ENCODE peak calls at places on chromosome 19, in ten cellular contexts. G, S, U, Z, R, B, Q, N, H and T are unnamed samples.

GRCh38 chr19:17323973-17324327 is 10.7 kb downstream of the ANO8 start:
- DNase-seq in G (no peak), S (no peak), U (no peak), Z (no peak), R (no peak), B (no peak), Q (no peak), N (no peak), H (no peak), T (no peak)

GRCh38 chr19:35887197-35887596 is 13.1 kb downstream of the NFKBID start:
- DNase-seq in G (no peak), S (no peak), U (no peak), Z (no peak), R (no peak), B (no peak), Q (no peak), N (no peak), H (no peak), T (no peak)

GRCh38 chr19:31350693-31351211 is 1.5 kb upstream of the TSHZ3 start:
- DNase-seq in G (peak; percentile 43), S (peak; percentile 41), U (peak; percentile 87), Z (peak; percentile 40), R (no peak), B (no peak), Q (peak; percentile 79), N (no peak), H (no peak), T (peak; percentile 42)

GRCh38 chr19:7983286-7983950 is 22.0 kb downstream of the ELAVL1 start:
- DNase-seq in G (no peak), S (no peak), U (no peak), Z (no peak), R (no peak), B (no peak), Q (no peak), N (no peak), H (no peak), T (no peak)

GRCh38 chr19:53908106-53908932 is 759 bp upstream of the CACNG7 start:
- DNase-seq in G (peak; percentile 33), S (no peak), U (peak; percentile 89), Z (peak; percentile 23), R (no peak), B (no peak), Q (peak; percentile 94), N (no peak), H (no peak), T (no peak)

GRCh38 chr19:3699071-3699740 is 1.1 kb downstream of the PIP5K1C start:
- DNase-seq in G (no peak), S (peak; percentile 50), U (peak; percentile 80), Z (peak; percentile 47), R (no peak), B (peak; percentile 89), Q (no peak), N (no peak), H (no peak), T (no peak)

GRCh38 chr19:41425174-41426115 is 1.7 kb downstream of the B3GNT8 start:
- DNase-seq in G (no peak), S (peak; percentile 25), U (no peak), Z (no peak), R (no peak), B (no peak), Q (no peak), N (no peak), H (no peak), T (no peak)

GRCh38 chr19:12880551-12881171 is 588 bp downstream of the DNASE2 start:
- DNase-seq in G (peak; percentile 40), S (no peak), U (no peak), Z (peak; percentile 41), R (no peak), B (peak; percentile 77), Q (no peak), N (no peak), H (no peak), T (no peak)

GRCh38 chr19:45477216-45477615 is 9.4 kb downstream of the FOSB start:
- DNase-seq in G (no peak), S (no peak), U (no peak), Z (no peak), R (no peak), B (no peak), Q (no peak), N (no peak), H (no peak), T (no peak)

GRCh38 chr19:45476349-45476717 is 8.5 kb downstream of the FOSB start:
- DNase-seq in G (no peak), S (no peak), U (no peak), Z (no peak), R (no peak), B (no peak), Q (no peak), N (no peak), H (no peak), T (no peak)

GRCh38 chr19:45477713-45478453 is 10.1 kb downstream of the FOSB start:
- DNase-seq in G (no peak), S (no peak), U (no peak), Z (no peak), R (no peak), B (no peak), Q (no peak), N (no peak), H (no peak), T (no peak)

GRCh38 chr19:45475537-45476348 is 7.9 kb downstream of the FOSB start:
- DNase-seq in G (no peak), S (no peak), U (no peak), Z (no peak), R (no peak), B (no peak), Q (no peak), N (no peak), H (no peak), T (no peak)

GRCh38 chr19:45478454-45479238 is 10.8 kb downstream of the FOSB start:
- DNase-seq in G (peak; percentile 86), S (peak; percentile 89), U (peak; percentile 73), Z (peak; percentile 86), R (peak; percentile 86), B (peak; percentile 91), Q (peak; percentile 94), N (peak; percentile 96), H (peak; percentile 83), T (peak; percentile 87)
- TF ChIP-seq POLR2AphosphoS5 in G (peak; percentile 46), S (peak; percentile 65), U (peak; percentile 12), Z (peak; percentile 51), R (peak; percentile 56), B (peak; percentile 58), Q (no peak), N (peak; percentile 77), H (peak; percentile 58), T (peak; percentile 79)

GRCh38 chr19:1240925-1241324 is 626 bp upstream of the ATP5F1D start:
- DNase-seq in G (no peak), S (no peak), U (no peak), Z (no peak), R (no peak), B (peak; percentile 75), Q (peak; percentile 52), N (no peak), H (no peak), T (no peak)
- H3K4me3 ChIP-seq in G (peak overlapping the region; percentile 76), S (no peak overlapping the region), U (peak overlapping the region; percentile 91), Z (peak overlapping the region; percentile 45), R (peak overlapping the region; percentile 97), B (peak overlapping the region; percentile 85), Q (peak overlapping the region; percentile 95), N (peak overlapping the region; percentile 38), H (peak overlapping the region; percentile 67), T (no peak overlapping the region)

GRCh38 chr19:6956573-6956972 is 64.7 kb downstream of the MBD3L2B start:
- DNase-seq in G (no peak), S (no peak), U (no peak), Z (no peak), R (no peak), B (no peak), Q (no peak), N (no peak), H (no peak), T (no peak)

GRCh38 chr19:6963259-6963852 is 57.9 kb downstream of the MBD3L2B start:
- DNase-seq in G (no peak), S (no peak), U (no peak), Z (no peak), R (no peak), B (no peak), Q (no peak), N (no peak), H (no peak), T (no peak)

GRCh38 chr19:6955082-6955481 is 66.1 kb downstream of the MBD3L2B start:
- DNase-seq in G (no peak), S (no peak), U (no peak), Z (no peak), R (no peak), B (no peak), Q (no peak), N (no peak), H (no peak), T (no peak)

GRCh38 chr19:6963937-6964336 is 57.3 kb downstream of the MBD3L2B start:
- DNase-seq in G (no peak), S (no peak), U (no peak), Z (no peak), R (no peak), B (no peak), Q (peak; percentile 43), N (no peak), H (no peak), T (no peak)

DNA sequence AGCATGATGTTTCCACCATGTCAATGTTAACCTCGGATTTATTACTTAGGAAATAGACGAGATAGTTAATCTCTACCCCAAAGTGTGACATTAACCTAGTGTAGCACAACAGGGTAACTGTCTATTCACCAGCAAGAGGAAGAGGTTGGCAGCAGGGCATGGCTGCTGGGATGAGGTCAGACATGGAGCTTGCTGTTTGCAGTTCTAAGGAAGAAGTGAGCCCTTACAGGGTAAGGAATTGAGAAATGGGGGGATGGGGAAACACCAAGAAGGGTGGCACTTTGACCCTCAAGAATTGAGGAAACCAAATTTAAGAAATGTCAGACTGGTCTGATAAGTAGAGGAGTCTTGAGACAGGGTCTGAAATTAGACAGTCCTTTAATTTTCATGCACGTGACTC is 62.4 kb downstream of the MBD3L2B start:
- DNase-seq in G (no peak), S (no peak), U (no peak), Z (peak; percentile 22), R (no peak), B (no peak), Q (no peak), N (no peak), H (no peak), T (no peak)
- H3K9me3 ChIP-seq in G (no peaks in the 10 kb centered on the region), S (no peaks in the 10 kb centered on the region), U (no peaks in the 10 kb centered on the region), Z (no peaks in the 10 kb centered on the region), R (no peaks in the 10 kb centered on the region), B (no peaks in the 10 kb centered on the region), Q (peaks cover 84% of the 10 kb centered on the region), N (peaks cover 4% of the 10 kb centered on the region), H (no peaks in the 10 kb centered on the region), T (no peaks in the 10 kb centered on the region)

GRCh38 chr19:16160445-16160942 is 12.8 kb downstream of the CIB3 start:
- DNase-seq in G (no peak), S (no peak), U (no peak), Z (no peak), R (no peak), B (no peak), Q (no peak), N (no peak), H (no peak), T (no peak)

GRCh38 chr19:16159655-16160054 is 13.7 kb downstream of the CIB3 start:
- DNase-seq in G (no peak), S (no peak), U (no peak), Z (no peak), R (no peak), B (no peak), Q (no peak), N (no peak), H (no peak), T (no peak)

GRCh38 chr19:16164222-16164890 is 9.0 kb downstream of the CIB3 start:
- DNase-seq in G (no peak), S (peak; percentile 47), U (no peak), Z (no peak), R (no peak), B (no peak), Q (no peak), N (no peak), H (no peak), T (no peak)

GRCh38 chr19:16161848-16162247 is 11.5 kb downstream of the CIB3 start:
- DNase-seq in G (no peak), S (no peak), U (no peak), Z (no peak), R (no peak), B (no peak), Q (no peak), N (no peak), H (peak; percentile 54), T (no peak)

GRCh38 chr19:16160943-16161560 is 12.3 kb downstream of the CIB3 start:
- DNase-seq in G (no peak), S (peak; percentile 47), U (no peak), Z (no peak), R (no peak), B (no peak), Q (no peak), N (no peak), H (peak; percentile 32), T (no peak)
- TF ChIP-seq POLR2AphosphoS5 in G (no peak), S (no peak), U (no peak), Z (no peak), R (no peak), B (no peak), Q (no peak), N (no peak), H (no peak), T (no peak)